ENCODE peak calls at places on chromosomes 5 and 9, in seven cellular contexts. One of them, this sample, is unnamed.

GRCh38 chr5:157602505-157602904 is 26.9 kb upstream of the ADAM19 start:
- DNase-seq in GM12865: peak
- DNase-seq in lower leg skin: no peak
- DNase-seq in coronary artery: no peak
- DNase-seq in brain microvascular endothelial cell: no peak
- DNase-seq in tibial nerve: no peak
- DNase-seq in fibroblast of lung: peak
- DNase-seq in this sample: no peak

GRCh38 chr9:89623925-89624420 is 19.2 kb downstream of the GADD45G start:
- DNase-seq in GM12865: no peak
- DNase-seq in lower leg skin: no peak
- DNase-seq in coronary artery: no peak
- DNase-seq in brain microvascular endothelial cell: no peak
- DNase-seq in tibial nerve: no peak
- DNase-seq in fibroblast of lung: no peak
- DNase-seq in this sample: no peak

GRCh38 chr9:30258079-30258478 is 2126.4 kb upstream of the ACO1 start:
- DNase-seq in GM12865: no peak
- DNase-seq in lower leg skin: no peak
- DNase-seq in coronary artery: no peak
- DNase-seq in brain microvascular endothelial cell: no peak
- DNase-seq in tibial nerve: no peak
- DNase-seq in fibroblast of lung: no peak
- DNase-seq in this sample: no peak

GRCh38 chr9:131915181-131915580 is 164.5 kb downstream of the MED27 start:
- DNase-seq in GM12865: no peak
- DNase-seq in lower leg skin: no peak
- DNase-seq in coronary artery: no peak
- DNase-seq in brain microvascular endothelial cell: peak
- DNase-seq in tibial nerve: no peak
- DNase-seq in fibroblast of lung: peak
- DNase-seq in this sample: peak

GRCh38 chr9:18393340-18394130 is 80.4 kb upstream of the ADAMTSL1 start:
- DNase-seq in GM12865: no peak
- DNase-seq in lower leg skin: peak
- DNase-seq in coronary artery: no peak
- DNase-seq in brain microvascular endothelial cell: peak
- DNase-seq in tibial nerve: peak
- DNase-seq in fibroblast of lung: peak
- DNase-seq in this sample: peak

GRCh38 chr5:141883948-141884318 is 5.7 kb upstream of the PCDH1 start:
- DNase-seq in GM12865: no peak
- DNase-seq in lower leg skin: no peak
- DNase-seq in coronary artery: no peak
- DNase-seq in brain microvascular endothelial cell: no peak
- DNase-seq in tibial nerve: no peak
- DNase-seq in fibroblast of lung: no peak
- DNase-seq in this sample: no peak

GRCh38 chr9:16921855-16922254 is 51.4 kb upstream of the BNC2 start:
- DNase-seq in GM12865: no peak
- DNase-seq in lower leg skin: no peak
- DNase-seq in coronary artery: no peak
- DNase-seq in brain microvascular endothelial cell: no peak
- DNase-seq in tibial nerve: no peak
- DNase-seq in fibroblast of lung: peak
- DNase-seq in this sample: no peak

GRCh38 chr5:131792900-131793299 is 3.9 kb downstream of the FNIP1 start:
- DNase-seq in GM12865: no peak
- DNase-seq in lower leg skin: no peak
- DNase-seq in coronary artery: no peak
- DNase-seq in brain microvascular endothelial cell: no peak
- DNase-seq in tibial nerve: no peak
- DNase-seq in fibroblast of lung: no peak
- DNase-seq in this sample: no peak

GRCh38 chr5:45113726-45114125 is 305.0 kb downstream of the MRPS30 start:
- DNase-seq in GM12865: no peak
- DNase-seq in lower leg skin: no peak
- DNase-seq in coronary artery: no peak
- DNase-seq in brain microvascular endothelial cell: no peak
- DNase-seq in tibial nerve: no peak
- DNase-seq in fibroblast of lung: peak
- DNase-seq in this sample: no peak

GRCh38 chr9:115891929-115892328 is 261.7 kb upstream of the PAPPA start:
- DNase-seq in GM12865: no peak
- DNase-seq in lower leg skin: no peak
- DNase-seq in coronary artery: no peak
- DNase-seq in brain microvascular endothelial cell: peak
- DNase-seq in tibial nerve: no peak
- DNase-seq in fibroblast of lung: peak
- DNase-seq in this sample: peak

GRCh38 chr9:87431831-87432230 is 65.8 kb upstream of the DAPK1 start:
- DNase-seq in GM12865: no peak
- DNase-seq in lower leg skin: no peak
- DNase-seq in coronary artery: no peak
- DNase-seq in brain microvascular endothelial cell: no peak
- DNase-seq in tibial nerve: no peak
- DNase-seq in fibroblast of lung: peak
- DNase-seq in this sample: no peak

GRCh38 chr9:111120526-111120925 is 82.3 kb upstream of the LPAR1 start:
- DNase-seq in GM12865: no peak
- DNase-seq in lower leg skin: no peak
- DNase-seq in coronary artery: no peak
- DNase-seq in brain microvascular endothelial cell: no peak
- DNase-seq in tibial nerve: no peak
- DNase-seq in fibroblast of lung: no peak
- DNase-seq in this sample: no peak

GRCh38 chr9:111114486-111114885 is 76.2 kb upstream of the LPAR1 start:
- DNase-seq in GM12865: no peak
- DNase-seq in lower leg skin: no peak
- DNase-seq in coronary artery: no peak
- DNase-seq in brain microvascular endothelial cell: no peak
- DNase-seq in tibial nerve: no peak
- DNase-seq in fibroblast of lung: no peak
- DNase-seq in this sample: no peak

GRCh38 chr9:111113712-111114111 is 75.4 kb upstream of the LPAR1 start:
- DNase-seq in GM12865: no peak
- DNase-seq in lower leg skin: no peak
- DNase-seq in coronary artery: no peak
- DNase-seq in brain microvascular endothelial cell: no peak
- DNase-seq in tibial nerve: no peak
- DNase-seq in fibroblast of lung: no peak
- DNase-seq in this sample: no peak

GRCh38 chr9:111118256-111118950 is 80.1 kb upstream of the LPAR1 start:
- DNase-seq in GM12865: no peak
- DNase-seq in lower leg skin: no peak
- DNase-seq in coronary artery: no peak
- DNase-seq in brain microvascular endothelial cell: peak
- DNase-seq in tibial nerve: no peak
- DNase-seq in fibroblast of lung: peak
- DNase-seq in this sample: no peak
- TF ChIP-seq CTCF in GM12865: no peak
- TF ChIP-seq CTCF in lower leg skin: no peak
- TF ChIP-seq CTCF in coronary artery: no peak
- TF ChIP-seq CTCF in brain microvascular endothelial cell: no peak
- TF ChIP-seq CTCF in tibial nerve: no peak
- TF ChIP-seq CTCF in fibroblast of lung: no peak
- TF ChIP-seq CTCF in this sample: no peak

GRCh38 chr5:146233441-146233840 is 30.0 kb downstream of the RBM27 start:
- DNase-seq in GM12865: no peak
- DNase-seq in lower leg skin: no peak
- DNase-seq in coronary artery: no peak
- DNase-seq in brain microvascular endothelial cell: no peak
- DNase-seq in tibial nerve: no peak
- DNase-seq in fibroblast of lung: no peak
- DNase-seq in this sample: no peak
- H3K4me3 ChIP-seq in GM12865: no peak
- H3K4me3 ChIP-seq in lower leg skin: no peak
- H3K4me3 ChIP-seq in coronary artery: no peak
- H3K4me3 ChIP-seq in brain microvascular endothelial cell: no peak
- H3K4me3 ChIP-seq in tibial nerve: no peak
- H3K4me3 ChIP-seq in fibroblast of lung: no peak
- H3K4me3 ChIP-seq in this sample: no peak

GRCh38 chr9:25948182-25948581 is 269.9 kb upstream of the TUSC1 start:
- DNase-seq in GM12865: no peak
- DNase-seq in lower leg skin: no peak
- DNase-seq in coronary artery: no peak
- DNase-seq in brain microvascular endothelial cell: no peak
- DNase-seq in tibial nerve: no peak
- DNase-seq in fibroblast of lung: no peak
- DNase-seq in this sample: no peak
- TF ChIP-seq CTCF in GM12865: no peak
- TF ChIP-seq CTCF in lower leg skin: no peak
- TF ChIP-seq CTCF in coronary artery: no peak
- TF ChIP-seq CTCF in brain microvascular endothelial cell: no peak
- TF ChIP-seq CTCF in tibial nerve: no peak
- TF ChIP-seq CTCF in fibroblast of lung: no peak
- TF ChIP-seq CTCF in this sample: no peak

GRCh38 chr9:79812099-79812498 is 240.3 kb downstream of the TLE4 start:
- DNase-seq in GM12865: no peak
- DNase-seq in lower leg skin: no peak
- DNase-seq in coronary artery: no peak
- DNase-seq in brain microvascular endothelial cell: no peak
- DNase-seq in tibial nerve: no peak
- DNase-seq in fibroblast of lung: peak
- DNase-seq in this sample: no peak
- H3K4me3 ChIP-seq in GM12865: no peak
- H3K4me3 ChIP-seq in lower leg skin: no peak
- H3K4me3 ChIP-seq in coronary artery: peak
- H3K4me3 ChIP-seq in brain microvascular endothelial cell: no peak
- H3K4me3 ChIP-seq in tibial nerve: no peak
- H3K4me3 ChIP-seq in fibroblast of lung: no peak
- H3K4me3 ChIP-seq in this sample: no peak

GRCh38 chr5:169128679-169129078 is 172.3 kb downstream of the SLIT3 start:
- DNase-seq in GM12865: no peak
- DNase-seq in lower leg skin: no peak
- DNase-seq in coronary artery: no peak
- DNase-seq in brain microvascular endothelial cell: no peak
- DNase-seq in tibial nerve: no peak
- DNase-seq in fibroblast of lung: no peak
- DNase-seq in this sample: no peak
- TF ChIP-seq CTCF in GM12865: no peak
- TF ChIP-seq CTCF in lower leg skin: no peak
- TF ChIP-seq CTCF in coronary artery: no peak
- TF ChIP-seq CTCF in brain microvascular endothelial cell: no peak
- TF ChIP-seq CTCF in tibial nerve: no peak
- TF ChIP-seq CTCF in fibroblast of lung: no peak
- TF ChIP-seq CTCF in this sample: no peak

DNA sequence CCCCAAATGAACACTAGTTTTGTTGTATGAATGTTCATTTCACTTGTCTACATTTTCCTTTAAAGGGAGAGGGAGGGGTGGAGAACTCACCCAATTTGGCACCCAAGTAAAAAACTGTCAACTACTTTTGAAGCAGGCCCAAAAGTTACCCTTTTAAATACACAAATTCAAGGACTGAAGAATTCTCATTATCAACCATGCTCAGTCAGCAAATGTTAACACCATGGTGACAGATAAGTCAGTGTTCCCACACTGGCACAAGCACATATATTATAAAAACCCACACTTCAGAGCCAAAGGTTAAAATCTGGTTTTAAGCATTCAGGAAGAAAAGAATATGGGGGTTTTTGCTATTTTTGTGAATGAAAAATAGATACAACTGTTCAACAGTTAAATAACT is 31.6 kb downstream of the CSNK1A1 start:
- DNase-seq in GM12865: no peak
- DNase-seq in lower leg skin: no peak
- DNase-seq in coronary artery: no peak
- DNase-seq in brain microvascular endothelial cell: no peak
- DNase-seq in tibial nerve: no peak
- DNase-seq in fibroblast of lung: no peak
- DNase-seq in this sample: no peak
- H3K4me3 ChIP-seq in GM12865: no peak
- H3K4me3 ChIP-seq in lower leg skin: no peak
- H3K4me3 ChIP-seq in coronary artery: no peak
- H3K4me3 ChIP-seq in brain microvascular endothelial cell: no peak
- H3K4me3 ChIP-seq in tibial nerve: no peak
- H3K4me3 ChIP-seq in fibroblast of lung: no peak
- H3K4me3 ChIP-seq in this sample: no peak

GRCh38 chr5:52693279-52693678 is 94.4 kb upstream of the ITGA1 start:
- DNase-seq in GM12865: peak
- DNase-seq in lower leg skin: no peak
- DNase-seq in coronary artery: no peak
- DNase-seq in brain microvascular endothelial cell: no peak
- DNase-seq in tibial nerve: no peak
- DNase-seq in fibroblast of lung: peak
- DNase-seq in this sample: no peak
- TF ChIP-seq CTCF in GM12865: peak
- TF ChIP-seq CTCF in lower leg skin: no peak
- TF ChIP-seq CTCF in coronary artery: no peak
- TF ChIP-seq CTCF in brain microvascular endothelial cell: peak
- TF ChIP-seq CTCF in tibial nerve: peak
- TF ChIP-seq CTCF in fibroblast of lung: peak
- TF ChIP-seq CTCF in this sample: peak

GRCh38 chr9:118183571-118183970 is 479.4 kb downstream of the TLR4 start:
- DNase-seq in GM12865: no peak
- DNase-seq in lower leg skin: no peak
- DNase-seq in coronary artery: no peak
- DNase-seq in brain microvascular endothelial cell: no peak
- DNase-seq in tibial nerve: no peak
- DNase-seq in fibroblast of lung: peak
- DNase-seq in this sample: no peak
- H3K4me3 ChIP-seq in GM12865: no peak
- H3K4me3 ChIP-seq in lower leg skin: no peak
- H3K4me3 ChIP-seq in coronary artery: no peak
- H3K4me3 ChIP-seq in brain microvascular endothelial cell: no peak
- H3K4me3 ChIP-seq in tibial nerve: no peak
- H3K4me3 ChIP-seq in fibroblast of lung: no peak
- H3K4me3 ChIP-seq in this sample: no peak